ENCODE peak calls at places on chromosomes 13 and 19, in ten cellular contexts. One of them, this sample, is unnamed.
A peak's percentile ranks its signal among the peaks of the same experiment; 100 is the strongest.

GRCh38 chr13:42041017-42041683 is 7.3 kb upstream of the DGKH start:
- DNase-seq in NCI-H1048: no peak
- DNase-seq in AG20443: peak; percentile 56
- DNase-seq in endothelial cell: peak; percentile 68
- DNase-seq in T1000: no peak
- DNase-seq in T follicular helper cell: no peak
- DNase-seq in smooth muscle cell of the brain vasculature: no peak
- DNase-seq in uterus: peak; percentile 39
- DNase-seq in glutamatergic neuron: peak; percentile 55
- DNase-seq in frontal cortex: no peak
- DNase-seq in this sample: peak; percentile 22

GRCh38 chr13:76293346-76293745 is 592.9 kb downstream of the KCTD12 start:
- DNase-seq in NCI-H1048: no peak
- DNase-seq in AG20443: peak; percentile 10
- DNase-seq in endothelial cell: no peak
- DNase-seq in T1000: no peak
- DNase-seq in T follicular helper cell: no peak
- DNase-seq in smooth muscle cell of the brain vasculature: peak; percentile 73
- DNase-seq in uterus: no peak
- DNase-seq in glutamatergic neuron: no peak
- DNase-seq in frontal cortex: no peak
- DNase-seq in this sample: no peak

GRCh38 chr19:35132254-35132653 is 2.6 kb downstream of the LGI4 start:
- DNase-seq in NCI-H1048: no peak
- DNase-seq in AG20443: no peak
- DNase-seq in endothelial cell: no peak
- DNase-seq in T1000: no peak
- DNase-seq in T follicular helper cell: no peak
- DNase-seq in smooth muscle cell of the brain vasculature: no peak
- DNase-seq in uterus: no peak
- DNase-seq in glutamatergic neuron: no peak
- DNase-seq in frontal cortex: no peak
- DNase-seq in this sample: no peak

GRCh38 chr19:31503211-31503610 is 154.0 kb upstream of the TSHZ3 start:
- DNase-seq in NCI-H1048: no peak
- DNase-seq in AG20443: no peak
- DNase-seq in endothelial cell: no peak
- DNase-seq in T1000: no peak
- DNase-seq in T follicular helper cell: no peak
- DNase-seq in smooth muscle cell of the brain vasculature: no peak
- DNase-seq in uterus: no peak
- DNase-seq in glutamatergic neuron: no peak
- DNase-seq in frontal cortex: no peak
- DNase-seq in this sample: no peak

GRCh38 chr19:10724573-10725071 is 6.7 kb downstream of the DNM2 start:
- DNase-seq in NCI-H1048: no peak
- DNase-seq in AG20443: peak; percentile 75
- DNase-seq in endothelial cell: no peak
- DNase-seq in T1000: no peak
- DNase-seq in T follicular helper cell: no peak
- DNase-seq in smooth muscle cell of the brain vasculature: no peak
- DNase-seq in uterus: no peak
- DNase-seq in glutamatergic neuron: no peak
- DNase-seq in frontal cortex: no peak
- DNase-seq in this sample: no peak

GRCh38 chr19:39444598-39445257 is 654 bp upstream of the SUPT5H start:
- DNase-seq in NCI-H1048: no peak
- DNase-seq in AG20443: no peak
- DNase-seq in endothelial cell: no peak
- DNase-seq in T1000: no peak
- DNase-seq in T follicular helper cell: no peak
- DNase-seq in smooth muscle cell of the brain vasculature: no peak
- DNase-seq in uterus: no peak
- DNase-seq in glutamatergic neuron: no peak
- DNase-seq in frontal cortex: no peak
- DNase-seq in this sample: no peak

GRCh38 chr19:50341091-50341564 is 12.0 kb upstream of the KCNC3 start:
- DNase-seq in NCI-H1048: no peak
- DNase-seq in AG20443: peak; percentile 1
- DNase-seq in endothelial cell: no peak
- DNase-seq in T1000: no peak
- DNase-seq in T follicular helper cell: no peak
- DNase-seq in smooth muscle cell of the brain vasculature: no peak
- DNase-seq in uterus: no peak
- DNase-seq in glutamatergic neuron: no peak
- DNase-seq in frontal cortex: no peak
- DNase-seq in this sample: no peak

GRCh38 chr19:15452111-15453047 is 2.6 kb upstream of the WIZ start:
- DNase-seq in NCI-H1048: peak; percentile 59
- DNase-seq in AG20443: peak; percentile 96
- DNase-seq in endothelial cell: no peak
- DNase-seq in T1000: peak; percentile 56
- DNase-seq in T follicular helper cell: no peak
- DNase-seq in smooth muscle cell of the brain vasculature: peak; percentile 70
- DNase-seq in uterus: peak; percentile 94
- DNase-seq in glutamatergic neuron: peak; percentile 91
- DNase-seq in frontal cortex: peak; percentile 73
- DNase-seq in this sample: no peak

GRCh38 chr19:18063463-18063862 is 23.3 kb downstream of the IL12RB1 start:
- DNase-seq in NCI-H1048: no peak
- DNase-seq in AG20443: no peak
- DNase-seq in endothelial cell: peak; percentile 33
- DNase-seq in T1000: no peak
- DNase-seq in T follicular helper cell: no peak
- DNase-seq in smooth muscle cell of the brain vasculature: no peak
- DNase-seq in uterus: no peak
- DNase-seq in glutamatergic neuron: no peak
- DNase-seq in frontal cortex: no peak
- DNase-seq in this sample: no peak

GRCh38 chr13:52001120-52001731 is 10.0 kb downstream of the ATP7B start:
- DNase-seq in NCI-H1048: no peak
- DNase-seq in AG20443: peak; percentile 57
- DNase-seq in endothelial cell: no peak
- DNase-seq in T1000: no peak
- DNase-seq in T follicular helper cell: no peak
- DNase-seq in smooth muscle cell of the brain vasculature: no peak
- DNase-seq in uterus: no peak
- DNase-seq in glutamatergic neuron: no peak
- DNase-seq in frontal cortex: peak; percentile 17
- DNase-seq in this sample: no peak

GRCh38 chr13:110912651-110913051 is 2.2 kb downstream of the ANKRD10 start:
- DNase-seq in NCI-H1048: no peak
- DNase-seq in AG20443: peak; percentile 52
- DNase-seq in endothelial cell: no peak
- DNase-seq in T1000: no peak
- DNase-seq in T follicular helper cell: no peak
- DNase-seq in smooth muscle cell of the brain vasculature: no peak
- DNase-seq in uterus: peak; percentile 32
- DNase-seq in glutamatergic neuron: no peak
- DNase-seq in frontal cortex: no peak
- DNase-seq in this sample: no peak

GRCh38 chr19:39296906-39297305 is 699 bp downstream of the IFNL1 start:
- DNase-seq in NCI-H1048: no peak
- DNase-seq in AG20443: no peak
- DNase-seq in endothelial cell: no peak
- DNase-seq in T1000: no peak
- DNase-seq in T follicular helper cell: no peak
- DNase-seq in smooth muscle cell of the brain vasculature: no peak
- DNase-seq in uterus: no peak
- DNase-seq in glutamatergic neuron: no peak
- DNase-seq in frontal cortex: no peak
- DNase-seq in this sample: no peak

GRCh38 chr13:33251131-33251629 is 34.4 kb downstream of the STARD13 start:
- DNase-seq in NCI-H1048: no peak
- DNase-seq in AG20443: peak; percentile 86
- DNase-seq in endothelial cell: no peak
- DNase-seq in T1000: peak; percentile 34
- DNase-seq in T follicular helper cell: no peak
- DNase-seq in smooth muscle cell of the brain vasculature: peak; percentile 82
- DNase-seq in uterus: peak; percentile 66
- DNase-seq in glutamatergic neuron: no peak
- DNase-seq in frontal cortex: no peak
- DNase-seq in this sample: no peak

GRCh38 chr19:13244920-13245319 is 94.7 kb downstream of the IER2 start:
- DNase-seq in NCI-H1048: no peak
- DNase-seq in AG20443: no peak
- DNase-seq in endothelial cell: no peak
- DNase-seq in T1000: no peak
- DNase-seq in T follicular helper cell: no peak
- DNase-seq in smooth muscle cell of the brain vasculature: no peak
- DNase-seq in uterus: no peak
- DNase-seq in glutamatergic neuron: no peak
- DNase-seq in frontal cortex: no peak
- DNase-seq in this sample: no peak

GRCh38 chr19:32318884-32319520 is 26.4 kb upstream of the ZNF507 start:
- DNase-seq in NCI-H1048: no peak
- DNase-seq in AG20443: peak; percentile 42
- DNase-seq in endothelial cell: peak; percentile 53
- DNase-seq in T1000: no peak
- DNase-seq in T follicular helper cell: no peak
- DNase-seq in smooth muscle cell of the brain vasculature: no peak
- DNase-seq in uterus: no peak
- DNase-seq in glutamatergic neuron: peak; percentile 52
- DNase-seq in frontal cortex: no peak
- DNase-seq in this sample: no peak

GRCh38 chr13:45102136-45102802 is 18.0 kb upstream of the GTF2F2 start:
- DNase-seq in NCI-H1048: no peak
- DNase-seq in AG20443: no peak
- DNase-seq in endothelial cell: no peak
- DNase-seq in T1000: no peak
- DNase-seq in T follicular helper cell: no peak
- DNase-seq in smooth muscle cell of the brain vasculature: no peak
- DNase-seq in uterus: no peak
- DNase-seq in glutamatergic neuron: no peak
- DNase-seq in frontal cortex: peak; percentile 47
- DNase-seq in this sample: no peak